ENCODE peak calls at places on chromosomes 11 and 22, in six cellular contexts. F is K562, S is HCT116, W is GM12878, Z is SK-N-SH, X is H1. Q is an unnamed sample.

GRCh38 chr11:61918251-61919112 is 1.1 kb upstream of the RAB3IL1 start:
- DNase-seq in F (peak), S (no peak), W (no peak), Z (peak), X (no peak), Q (no peak)

GRCh38 chr22:50218996-50219727 is 18.4 kb downstream of the SELENOO start:
- DNase-seq in F (peak), S (peak), W (no peak), Z (peak), X (peak), Q (peak)

GRCh38 chr11:8011981-8012444 is 24.9 kb downstream of the EIF3F start:
- DNase-seq in F (no peak), S (no peak), W (no peak), Z (no peak), X (no peak), Q (no peak)

GRCh38 chr22:19258371-19258770 is 33.1 kb downstream of the CLTCL1 start:
- DNase-seq in F (no peak), S (no peak), W (no peak), Z (no peak), X (no peak), Q (no peak)

GRCh38 chr11:114079406-114080072 is 20.0 kb downstream of the ZBTB16 start:
- DNase-seq in F (no peak), S (no peak), W (no peak), Z (no peak), X (no peak), Q (no peak)

GRCh38 chr11:32332990-32333334 is 102.4 kb downstream of the WT1 start:
- DNase-seq in F (no peak), S (no peak), W (no peak), Z (no peak), X (no peak), Q (no peak)

GRCh38 chr11:5603326-5603725 is 6.9 kb downstream of the TRIM6 start:
- DNase-seq in F (no peak), S (no peak), W (no peak), Z (no peak), X (no peak), Q (no peak)

GRCh38 chr11:20754957-20755356 is 85.6 kb downstream of the NELL1 start:
- DNase-seq in F (peak), S (no peak), W (no peak), Z (peak), X (peak), Q (peak)

GRCh38 chr22:28102413-28102812 is 183.4 kb upstream of the PITPNB start:
- DNase-seq in F (no peak), S (no peak), W (no peak), Z (no peak), X (no peak), Q (no peak)

GRCh38 chr11:67275606-67276409 is 9.5 kb downstream of the GRK2 start:
- DNase-seq in F (no peak), S (no peak), W (no peak), Z (no peak), X (no peak), Q (no peak)
- TF ChIP-seq JUND in F (no peak), S (no peak), W (no peak), Z (no peak), X (no peak), Q (no peak)

DNA sequence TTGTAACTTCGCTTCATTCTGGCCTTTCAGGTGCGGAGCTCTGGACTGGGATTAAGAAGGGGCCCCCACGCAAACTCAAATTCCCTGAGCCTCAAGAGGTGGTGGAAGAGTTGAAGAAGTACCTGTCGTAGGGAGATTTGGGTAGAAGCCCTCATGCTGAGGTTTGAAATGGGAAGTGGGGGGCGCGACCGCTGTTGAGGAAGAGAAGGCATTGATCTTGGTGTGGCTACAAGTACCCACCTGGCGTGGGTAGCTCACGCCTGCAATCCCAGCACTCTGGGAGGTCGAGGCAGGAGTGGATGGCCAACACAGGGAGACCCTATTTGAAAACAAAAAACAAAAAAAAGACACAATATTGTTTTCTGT is 779 bp downstream of the SELENOH start:
- DNase-seq in F (no peak), S (no peak), W (no peak), Z (no peak), X (no peak), Q (no peak)
- TF ChIP-seq JUND in F (no peak), S (no peak), W (no peak), Z (no peak), X (no peak), Q (no peak)

GRCh38 chr22:17980638-17981051 is 43.7 kb downstream of the MICAL3 start:
- DNase-seq in F (peak), S (no peak), W (no peak), Z (peak), X (no peak), Q (no peak)
- TF ChIP-seq JUND in F (peak), S (no peak), W (no peak), Z (no peak), X (no peak), Q (no peak)

GRCh38 chr11:119755351-119756071 is 26.5 kb upstream of the NECTIN1 start:
- DNase-seq in F (no peak), S (no peak), W (no peak), Z (no peak), X (no peak), Q (no peak)

GRCh38 chr11:119754656-119755350 is 25.8 kb upstream of the NECTIN1 start:
- DNase-seq in F (no peak), S (no peak), W (no peak), Z (no peak), X (no peak), Q (no peak)

GRCh38 chr11:119754199-119754598 is 25.2 kb upstream of the NECTIN1 start:
- DNase-seq in F (no peak), S (no peak), W (no peak), Z (no peak), X (no peak), Q (no peak)

GRCh38 chr11:119757378-119757777 is 28.4 kb upstream of the NECTIN1 start:
- DNase-seq in F (no peak), S (no peak), W (no peak), Z (no peak), X (no peak), Q (no peak)

DNA sequence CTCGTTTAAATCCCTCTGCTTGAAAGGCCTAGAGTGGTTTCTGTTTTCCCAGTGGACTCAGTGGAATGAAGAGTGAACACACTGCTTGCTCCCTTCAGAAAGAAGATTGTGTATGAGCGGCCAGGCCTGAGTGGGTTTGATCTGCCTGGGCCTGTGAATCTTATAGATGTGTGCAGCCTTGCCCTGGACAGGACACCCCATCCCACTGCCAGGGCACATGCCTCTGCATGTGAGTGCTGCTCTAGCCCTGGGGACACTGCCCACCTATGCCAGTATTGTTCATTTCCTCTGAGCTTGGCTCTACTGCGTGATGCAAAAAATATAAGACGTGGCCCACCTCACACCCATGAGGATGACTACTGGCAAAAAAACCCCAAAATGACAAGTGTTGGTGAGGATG is 27.2 kb upstream of the NECTIN1 start:
- DNase-seq in F (no peak), S (no peak), W (no peak), Z (no peak), X (no peak), Q (no peak)
- TF ChIP-seq JUND in F (no peak), S (no peak), W (no peak), Z (no peak), X (no peak), Q (no peak)

Q was measured in T47D.